ENCODE peak calls at places on chromosome 4, in four cellular contexts. One of them, this sample, is unnamed.
A peak's percentile ranks its signal among the peaks of the same experiment; 100 is the strongest.

GRCh38 chr4:142815834-142816233 is 30.3 kb downstream of the INPP4B start:
- DNase-seq in SK-N-SH: no peak
- DNase-seq in right lobe of liver: no peak
- DNase-seq in fibroblast of lung: peak; percentile 85
- DNase-seq in this sample: no peak

GRCh38 chr4:22514001-22514400 is 1.9 kb downstream of the ADGRA3 start:
- DNase-seq in fibroblast of lung: peak; percentile 87
- DNase-seq in right lobe of liver: no peak
- DNase-seq in SK-N-SH: no peak
- DNase-seq in this sample: no peak

GRCh38 chr4:175034986-175035705 is 117.0 kb downstream of the ADAM29 start:
- DNase-seq in right lobe of liver: no peak
- DNase-seq in SK-N-SH: no peak
- DNase-seq in fibroblast of lung: peak; percentile 5
- DNase-seq in this sample: no peak

GRCh38 chr4:113809313-113809712 is 47.8 kb upstream of the CAMK2D start:
- DNase-seq in SK-N-SH: no peak
- DNase-seq in right lobe of liver: peak; percentile 20
- DNase-seq in fibroblast of lung: no peak
- DNase-seq in this sample: no peak

GRCh38 chr4:166498541-166498940 is 625.5 kb downstream of the TLL1 start:
- DNase-seq in right lobe of liver: no peak
- DNase-seq in SK-N-SH: no peak
- DNase-seq in fibroblast of lung: peak; percentile 13
- DNase-seq in this sample: no peak

GRCh38 chr4:31175242-31175910 is 455.2 kb downstream of the PCDH7 start:
- DNase-seq in right lobe of liver: no peak
- DNase-seq in SK-N-SH: no peak
- DNase-seq in fibroblast of lung: peak; percentile 60
- DNase-seq in this sample: no peak

GRCh38 chr4:143084566-143084965 is 100.2 kb upstream of the USP38 start:
- DNase-seq in SK-N-SH: no peak
- DNase-seq in right lobe of liver: no peak
- DNase-seq in fibroblast of lung: peak; percentile 6
- DNase-seq in this sample: no peak

GRCh38 chr4:127852661-127853060 is 28.0 kb upstream of the PLK4 start:
- DNase-seq in right lobe of liver: no peak
- DNase-seq in SK-N-SH: no peak
- DNase-seq in fibroblast of lung: no peak
- DNase-seq in this sample: no peak

GRCh38 chr4:153780221-153780620 is 8.7 kb downstream of the SFRP2 start:
- DNase-seq in fibroblast of lung: no peak
- DNase-seq in right lobe of liver: no peak
- DNase-seq in SK-N-SH: no peak
- DNase-seq in this sample: no peak

GRCh38 chr4:48268956-48269860 is at the start of gene TEC:
- DNase-seq in right lobe of liver: peak; percentile 60
- DNase-seq in fibroblast of lung: peak; percentile 21
- DNase-seq in SK-N-SH: peak; percentile 30
- DNase-seq in this sample: no peak

GRCh38 chr4:45646885-45647598 is 476.8 kb downstream of the GABRG1 start:
- DNase-seq in SK-N-SH: no peak
- DNase-seq in right lobe of liver: no peak
- DNase-seq in fibroblast of lung: no peak
- DNase-seq in this sample: no peak

GRCh38 chr4:80535551-80535950 is 200.0 kb downstream of the CFAP299 start:
- DNase-seq in right lobe of liver: no peak
- DNase-seq in fibroblast of lung: no peak
- DNase-seq in SK-N-SH: no peak
- DNase-seq in this sample: no peak

GRCh38 chr4:143514432-143514831 is 930 bp downstream of the SMARCA5 start:
- DNase-seq in fibroblast of lung: peak; percentile 67
- DNase-seq in right lobe of liver: peak; percentile 43
- DNase-seq in SK-N-SH: peak; percentile 49
- DNase-seq in this sample: peak; percentile 86

GRCh38 chr4:114688063-114688462 is 89.5 kb downstream of the UGT8 start:
- DNase-seq in right lobe of liver: no peak
- DNase-seq in SK-N-SH: no peak
- DNase-seq in fibroblast of lung: no peak
- DNase-seq in this sample: no peak

GRCh38 chr4:26458104-26458503 is 32.2 kb downstream of the CCKAR start:
- DNase-seq in right lobe of liver: no peak
- DNase-seq in SK-N-SH: no peak
- DNase-seq in fibroblast of lung: peak; percentile 83
- DNase-seq in this sample: no peak

GRCh38 chr4:113293043-113293560 is 243.6 kb downstream of the ANK2 start:
- DNase-seq in right lobe of liver: no peak
- DNase-seq in fibroblast of lung: peak; percentile 68
- DNase-seq in SK-N-SH: no peak
- DNase-seq in this sample: no peak

GRCh38 chr4:74838746-74839370 is 44.5 kb upstream of the BTC start:
- DNase-seq in right lobe of liver: no peak
- DNase-seq in fibroblast of lung: peak; percentile 66
- DNase-seq in SK-N-SH: no peak
- DNase-seq in this sample: no peak

GRCh38 chr4:41866799-41867677 is 68.2 kb upstream of the TMEM33 start:
- DNase-seq in right lobe of liver: no peak
- DNase-seq in fibroblast of lung: no peak
- DNase-seq in SK-N-SH: no peak
- DNase-seq in this sample: peak; percentile 52

GRCh38 chr4:177740563-177740962 is 298.3 kb upstream of the AGA start:
- DNase-seq in right lobe of liver: no peak
- DNase-seq in SK-N-SH: no peak
- DNase-seq in fibroblast of lung: peak; percentile 6
- DNase-seq in this sample: no peak

GRCh38 chr4:108192056-108192455 is 23.3 kb upstream of the LEF1 start:
- DNase-seq in SK-N-SH: no peak
- DNase-seq in right lobe of liver: no peak
- DNase-seq in fibroblast of lung: no peak
- DNase-seq in this sample: no peak

GRCh38 chr4:113397114-113397701 is 347.8 kb downstream of the ANK2 start:
- DNase-seq in SK-N-SH: no peak
- DNase-seq in right lobe of liver: no peak
- DNase-seq in fibroblast of lung: peak; percentile 90
- DNase-seq in this sample: no peak

GRCh38 chr4:138449938-138450337 is 207.8 kb upstream of the SLC7A11 start:
- DNase-seq in fibroblast of lung: peak; percentile 23
- DNase-seq in SK-N-SH: peak; percentile 1
- DNase-seq in right lobe of liver: no peak
- DNase-seq in this sample: no peak

GRCh38 chr4:15805583-15806517 is 27.7 kb downstream of the CD38 start:
- DNase-seq in SK-N-SH: peak; percentile 39
- DNase-seq in fibroblast of lung: peak; percentile 53
- DNase-seq in right lobe of liver: no peak
- DNase-seq in this sample: no peak

GRCh38 chr4:184810720-184811119 is 15.0 kb downstream of the ACSL1 start:
- DNase-seq in SK-N-SH: no peak
- DNase-seq in right lobe of liver: peak; percentile 66
- DNase-seq in fibroblast of lung: no peak
- DNase-seq in this sample: no peak
- H3K4me1 ChIP-seq in SK-N-SH: peaks cover 18% of the 10 kb centered on the region
- H3K4me1 ChIP-seq in right lobe of liver: no peaks in the 10 kb centered on the region
- H3K4me1 ChIP-seq in fibroblast of lung: peaks cover 4% of the 10 kb centered on the region
- H3K4me1 ChIP-seq in this sample: peaks cover 92% of the 10 kb centered on the region

GRCh38 chr4:140717313-140717712 is 38.9 kb downstream of the TBC1D9 start:
- DNase-seq in fibroblast of lung: no peak
- DNase-seq in right lobe of liver: no peak
- DNase-seq in SK-N-SH: no peak
- DNase-seq in this sample: no peak

GRCh38 chr4:140719693-140720092 is 36.5 kb downstream of the TBC1D9 start:
- DNase-seq in SK-N-SH: no peak
- DNase-seq in right lobe of liver: no peak
- DNase-seq in fibroblast of lung: no peak
- DNase-seq in this sample: no peak

GRCh38 chr4:140720387-140721087 is 35.6 kb downstream of the TBC1D9 start:
- DNase-seq in right lobe of liver: no peak
- DNase-seq in SK-N-SH: no peak
- DNase-seq in fibroblast of lung: no peak
- DNase-seq in this sample: peak; percentile 71

GRCh38 chr4:140718240-140718639 is 37.9 kb downstream of the TBC1D9 start:
- DNase-seq in right lobe of liver: no peak
- DNase-seq in SK-N-SH: no peak
- DNase-seq in fibroblast of lung: peak; percentile 48
- DNase-seq in this sample: no peak

DNA sequence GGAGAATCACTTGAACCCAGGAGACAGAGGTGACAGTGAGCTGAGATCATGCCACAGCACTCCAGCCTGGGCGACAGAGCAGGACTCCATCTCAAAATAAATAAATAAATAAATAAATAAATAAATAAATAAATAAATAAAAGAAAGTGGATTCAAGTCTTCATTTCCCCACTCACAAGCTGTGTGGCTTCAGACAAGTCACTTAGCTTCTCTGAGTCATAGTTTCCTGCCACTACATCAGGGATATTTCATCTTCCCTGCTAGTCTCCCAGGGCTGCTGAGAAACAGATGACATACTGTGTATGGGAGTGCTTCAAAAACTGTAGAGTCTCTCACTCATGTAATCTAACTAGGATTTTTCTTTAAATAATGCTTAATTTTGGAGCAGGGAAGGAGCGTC is 37.2 kb downstream of the TBC1D9 start:
- DNase-seq in SK-N-SH: no peak
- DNase-seq in fibroblast of lung: peak; percentile 74
- DNase-seq in right lobe of liver: no peak
- DNase-seq in this sample: no peak
- H3K27ac ChIP-seq in SK-N-SH: no peak overlapping the region
- H3K27ac ChIP-seq in fibroblast of lung: no peak overlapping the region
- H3K27ac ChIP-seq in right lobe of liver: no peak overlapping the region
- H3K27ac ChIP-seq in this sample: peak overlapping the region; percentile 82

DNA sequence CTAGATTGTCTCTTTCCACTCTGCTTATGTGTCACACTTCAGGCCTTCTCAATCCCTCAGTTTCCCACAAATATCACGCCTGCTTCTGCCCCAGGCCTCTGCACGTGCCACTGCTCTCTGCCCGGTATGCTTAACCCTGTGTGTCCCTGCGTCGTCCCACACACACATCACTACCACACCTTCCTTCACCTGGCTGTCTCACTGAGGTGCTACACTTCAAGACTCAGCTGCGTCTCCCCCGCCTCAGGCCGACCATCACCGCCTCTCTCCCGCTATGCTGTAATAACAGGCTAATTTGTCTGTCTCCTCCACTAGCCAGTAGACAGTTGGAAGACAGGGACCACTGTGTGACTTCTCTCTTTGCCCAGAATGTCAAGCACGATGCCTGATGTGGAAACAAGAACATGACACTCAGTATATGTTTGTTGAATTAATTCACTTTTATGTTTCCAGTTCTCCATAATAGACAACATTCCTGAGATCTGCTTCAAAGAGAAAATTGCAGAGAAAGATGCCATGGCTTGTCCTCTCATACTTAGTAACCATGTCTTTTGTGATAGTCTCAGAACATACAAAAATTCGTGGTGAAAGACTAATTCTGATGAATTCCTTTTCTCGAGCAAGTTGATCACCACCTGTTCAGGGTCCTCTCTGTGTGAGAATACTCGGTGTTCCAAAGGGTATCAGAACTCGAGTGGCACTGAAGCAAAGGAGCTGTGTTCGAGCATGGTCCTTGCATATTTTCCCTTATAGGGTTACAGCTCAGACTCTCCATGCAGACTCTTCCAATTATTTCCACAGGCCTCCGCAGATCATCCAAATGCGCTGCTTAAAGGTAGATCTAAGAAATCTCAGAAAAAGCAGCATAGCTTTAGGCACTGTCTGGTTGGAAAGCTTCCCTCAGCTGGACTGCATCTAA is 54.2 kb downstream of the AFAP1 start:
- DNase-seq in right lobe of liver: no peak
- DNase-seq in fibroblast of lung: no peak
- DNase-seq in SK-N-SH: no peak
- DNase-seq in this sample: no peak
- H3K4me1 ChIP-seq in right lobe of liver: no peaks in the 10 kb centered on the region
- H3K4me1 ChIP-seq in fibroblast of lung: peaks cover 17% of the 10 kb centered on the region
- H3K4me1 ChIP-seq in SK-N-SH: peaks cover 55% of the 10 kb centered on the region
- H3K4me1 ChIP-seq in this sample: no peaks in the 10 kb centered on the region

GRCh38 chr4:36573441-36573840 is 292.0 kb downstream of the DTHD1 start:
- DNase-seq in right lobe of liver: no peak
- DNase-seq in SK-N-SH: no peak
- DNase-seq in fibroblast of lung: no peak
- DNase-seq in this sample: no peak
- H3K27ac ChIP-seq in right lobe of liver: no peak overlapping the region
- H3K27ac ChIP-seq in SK-N-SH: no peak overlapping the region
- H3K27ac ChIP-seq in fibroblast of lung: no peak overlapping the region
- H3K27ac ChIP-seq in this sample: no peak overlapping the region

DNA sequence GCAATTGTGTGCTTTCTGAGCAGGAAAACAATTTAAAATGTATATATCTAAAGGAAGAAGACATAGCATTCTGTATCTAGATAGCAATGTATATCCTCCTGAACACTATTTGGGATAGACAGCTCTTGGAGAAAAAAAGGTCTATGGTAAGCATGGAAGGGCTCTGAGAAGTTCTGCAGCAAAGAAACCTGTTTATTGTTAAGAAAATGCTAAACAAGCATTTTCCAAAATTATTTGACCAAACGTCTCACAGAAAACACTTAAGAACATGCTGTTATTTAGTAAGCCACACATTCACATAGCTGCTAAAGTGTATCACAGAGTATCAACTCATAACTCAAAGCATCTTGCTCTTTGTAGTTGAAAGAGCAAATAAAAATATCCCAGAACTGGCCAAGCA is 67.9 kb downstream of the SH3RF1 start:
- DNase-seq in SK-N-SH: no peak
- DNase-seq in right lobe of liver: no peak
- DNase-seq in fibroblast of lung: no peak
- DNase-seq in this sample: no peak
- H3K4me1 ChIP-seq in SK-N-SH: peaks cover 34% of the 10 kb centered on the region
- H3K4me1 ChIP-seq in right lobe of liver: no peaks in the 10 kb centered on the region
- H3K4me1 ChIP-seq in fibroblast of lung: peaks cover 10% of the 10 kb centered on the region
- H3K4me1 ChIP-seq in this sample: no peaks in the 10 kb centered on the region

DNA sequence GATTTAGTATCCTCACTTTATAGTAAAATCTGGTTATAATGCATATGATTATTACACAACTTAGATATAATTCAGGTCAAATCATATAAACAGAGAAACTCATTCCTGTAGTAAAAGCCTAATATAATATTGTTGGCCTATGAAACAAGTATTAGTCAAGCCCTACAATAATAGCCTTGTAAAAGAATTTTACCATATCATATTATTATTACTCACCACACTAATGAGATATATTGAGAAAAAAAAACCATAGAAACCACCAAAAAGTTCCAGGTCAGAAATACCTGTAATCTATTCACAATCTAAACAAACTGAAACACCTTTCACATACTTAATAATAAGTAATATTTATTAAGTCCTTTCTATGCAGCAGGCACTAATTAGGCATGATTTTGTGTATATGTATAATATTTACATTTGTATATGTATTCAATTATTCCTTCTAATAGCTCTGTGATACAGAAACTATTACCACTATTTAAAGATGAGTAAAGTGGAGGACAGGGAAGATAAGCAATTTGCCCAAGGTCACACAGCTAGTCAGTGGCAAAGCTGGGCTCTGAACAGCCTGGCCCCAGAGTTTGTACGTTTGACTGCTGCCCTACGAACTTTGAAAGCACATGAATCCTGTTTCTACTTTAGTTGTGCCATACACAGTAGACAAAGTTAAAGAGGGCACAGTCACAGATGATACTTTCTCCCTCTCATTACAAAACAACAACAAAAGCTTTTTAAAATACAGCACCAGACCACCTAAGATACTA is 9.0 kb downstream of the ZNF827 start:
- DNase-seq in fibroblast of lung: no peak
- DNase-seq in right lobe of liver: no peak
- DNase-seq in SK-N-SH: no peak
- DNase-seq in this sample: no peak
- H3K27ac ChIP-seq in fibroblast of lung: no peak overlapping the region
- H3K27ac ChIP-seq in right lobe of liver: no peak overlapping the region
- H3K27ac ChIP-seq in SK-N-SH: peak overlapping the region; percentile 50
- H3K27ac ChIP-seq in this sample: no peak overlapping the region